ENCODE peak calls at places on chromosomes 16 and 17, in five cellular contexts. A, G, L, X and F are unnamed samples. For H3K4me1, the result is how much of the 10 kb centered on the place peaks cover.

GRCh38 chr16:75195811-75196790 is 10.9 kb downstream of the CTRB2 start:
- DNase-seq in L (no peak), X (no peak), A (no peak), G (no peak), F (no peak)

GRCh38 chr16:54067317-54068065 is 219.1 kb downstream of the IRX3 start:
- DNase-seq in A (no peak), L (no peak), X (no peak), G (no peak), F (no peak)

GRCh38 chr17:2786176-2786881 is 9.9 kb upstream of the RAP1GAP2 start:
- DNase-seq in G (peak), L (peak), A (peak), X (peak), F (peak)

GRCh38 chr16:23511731-23512130 is 1.4 kb upstream of the GGA2 start:
- DNase-seq in G (no peak), L (no peak), A (no peak), X (no peak), F (no peak)

GRCh38 chr17:78442648-78443128 is 64.2 kb downstream of the PGS1 start:
- DNase-seq in X (no peak), G (peak), A (no peak), L (peak), F (no peak)

GRCh38 chr17:16459850-16460550 is 32.0 kb downstream of the LRRC75A start:
- DNase-seq in L (no peak), G (no peak), X (no peak), A (no peak), F (peak)

GRCh38 chr17:77163521-77164280 is 22.9 kb downstream of the SEC14L1 start:
- DNase-seq in L (no peak), G (no peak), A (no peak), X (no peak), F (no peak)

GRCh38 chr17:55743103-55743679 is 7.7 kb upstream of the PCTP start:
- DNase-seq in L (no peak), X (no peak), A (no peak), G (no peak), F (peak)

GRCh38 chr17:50331085-50331791 is 14.7 kb upstream of the XYLT2 start:
- DNase-seq in X (no peak), L (no peak), A (no peak), G (no peak), F (peak)

GRCh38 chr16:59356709-59357108 is 622.6 kb upstream of the GOT2 start:
- DNase-seq in L (no peak), X (no peak), G (no peak), A (no peak), F (no peak)

GRCh38 chr16:51569204-51569911 is 418.3 kb upstream of the SALL1 start:
- DNase-seq in A (no peak), G (no peak), L (no peak), X (no peak), F (peak)

GRCh38 chr17:59026176-59026939 is 80.3 kb downstream of the TRIM37 start:
- DNase-seq in X (no peak), L (no peak), G (no peak), A (no peak), F (no peak)

GRCh38 chr17:60089097-60089844 is 10.6 kb upstream of the HEATR6 start:
- DNase-seq in A (no peak), L (no peak), X (no peak), G (no peak), F (no peak)

GRCh38 chr16:28931801-28932225 is at the start of gene CD19:
- DNase-seq in X (no peak), G (no peak), A (no peak), L (no peak), F (no peak)

GRCh38 chr17:38415250-38416194 is 12.7 kb upstream of the ARHGAP23 start:
- DNase-seq in G (peak), A (no peak), L (no peak), X (no peak), F (peak)

GRCh38 chr16:28528463-28528867 is 10.3 kb downstream of the NUPR1 start:
- DNase-seq in A (peak), L (no peak), X (no peak), G (no peak), F (no peak)

GRCh38 chr17:37608369-37609169 is 649 bp downstream of the SYNRG start:
- DNase-seq in X (no peak), G (no peak), A (no peak), L (no peak), F (no peak)

GRCh38 chr17:68399638-68400403 is 57.5 kb downstream of the WIPI1 start:
- DNase-seq in G (no peak), X (no peak), L (no peak), A (no peak), F (no peak)

GRCh38 chr16:12089492-12090161 is 113.1 kb downstream of the SNX29 start:
- DNase-seq in L (peak), A (peak), X (no peak), G (peak), F (peak)

GRCh38 chr17:82949361-82949760 is 109.5 kb upstream of the ZNF750 start:
- DNase-seq in X (no peak), L (no peak), G (peak), A (no peak), F (no peak)

GRCh38 chr17:78391843-78392242 is 13.4 kb downstream of the PGS1 start:
- DNase-seq in G (no peak), L (no peak), A (no peak), X (no peak), F (peak)

DNA sequence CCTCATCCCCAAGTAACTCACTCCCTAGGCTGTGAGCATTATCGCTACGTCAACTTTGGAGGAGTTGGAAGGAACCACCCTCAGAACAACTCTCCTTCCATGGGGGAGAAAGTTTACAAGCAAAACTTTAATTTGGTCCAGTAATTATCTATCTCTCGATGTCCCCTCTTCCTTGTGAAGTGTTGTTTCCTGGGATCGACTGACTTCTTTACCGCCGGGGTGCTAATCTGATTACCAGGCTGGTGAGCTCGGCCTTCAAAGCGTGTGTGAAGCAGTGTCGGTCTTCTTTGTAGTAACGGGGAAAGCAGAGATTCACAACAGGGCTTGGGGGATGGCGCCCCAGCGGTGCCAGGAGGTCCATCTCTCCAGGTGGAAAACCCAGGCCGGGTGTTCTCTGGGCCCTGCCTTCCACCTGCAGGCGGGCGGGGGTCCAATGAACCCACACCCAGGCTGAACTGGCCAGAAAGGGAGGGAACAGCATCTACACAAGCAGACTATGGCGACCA is 14.5 kb upstream of the FOXF1 start:
- DNase-seq in G (no peak), A (no peak), X (no peak), L (no peak), F (no peak)
- H3K27ac ChIP-seq in G (no peak), A (no peak), X (no peak), L (no peak), F (no peak)

GRCh38 chr17:40307001-40307690 is 1.8 kb upstream of the RARA start:
- DNase-seq in L (no peak), A (peak), G (no peak), X (no peak), F (no peak)

GRCh38 chr17:40309938-40310510 is 1.0 kb downstream of the RARA start:
- DNase-seq in A (peak), L (no peak), G (no peak), X (no peak), F (no peak)

GRCh38 chr17:40310882-40311391 is 2.0 kb downstream of the RARA start:
- DNase-seq in X (no peak), G (peak), A (peak), L (no peak), F (no peak)

GRCh38 chr17:40307691-40308289 is 1.2 kb upstream of the RARA start:
- DNase-seq in G (no peak), L (no peak), X (no peak), A (peak), F (no peak)

DNA sequence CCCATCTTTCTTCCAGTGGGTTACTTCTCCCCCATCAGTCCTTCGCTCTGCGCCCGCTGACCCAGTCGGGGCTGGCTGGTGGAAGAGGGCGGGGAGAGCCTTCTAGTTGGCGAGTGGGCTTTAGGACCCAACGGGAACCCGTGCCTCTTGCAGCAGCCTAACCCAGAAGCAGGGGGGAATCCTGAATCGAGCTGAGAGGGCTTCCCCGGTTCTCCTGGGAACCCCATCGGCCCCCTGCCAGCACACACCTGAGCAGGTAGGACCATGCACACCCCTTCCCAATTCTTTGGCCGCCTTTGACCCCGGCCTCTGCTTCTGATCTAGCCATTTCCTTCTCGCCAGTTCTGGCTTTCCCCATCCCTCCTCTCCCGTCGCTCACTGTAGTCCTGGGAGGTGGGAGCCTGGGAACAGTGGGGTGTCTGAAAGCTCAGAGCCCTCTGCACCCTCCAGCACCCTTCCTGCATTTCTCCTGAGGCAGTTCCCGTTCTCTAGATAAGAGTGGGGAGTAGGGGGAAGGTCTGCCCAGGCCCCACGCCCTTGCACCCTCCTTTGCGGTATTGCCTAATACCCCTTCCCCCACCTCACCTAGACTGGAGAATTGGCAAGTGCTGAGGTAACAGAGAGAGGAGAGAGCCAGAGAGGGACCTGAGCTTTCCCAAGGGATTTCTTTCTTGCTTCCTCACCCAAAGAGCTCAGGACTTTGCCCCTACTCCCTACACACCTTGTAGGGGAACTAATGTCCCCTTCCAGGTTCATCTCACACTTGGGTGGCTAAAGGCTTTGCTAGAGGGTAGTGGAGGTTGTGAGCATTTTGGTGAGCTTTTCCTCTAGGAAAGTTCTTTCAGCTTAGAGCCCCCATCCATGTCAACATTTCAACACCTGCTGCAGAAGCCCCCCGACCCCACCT is at the start of gene RARA:
- DNase-seq in L (no peak), X (no peak), A (peak), G (peak), F (peak)
- H3K4me1 ChIP-seq in L (half or more), X (half or more), A (under half), G (half or more), F (half or more)

GRCh38 chr17:14935139-14935538 is 330.0 kb downstream of the PMP22 start:
- DNase-seq in A (no peak), G (no peak), L (no peak), X (no peak), F (no peak)
- TF ChIP-seq CTCF in A (no peak), G (no peak), L (no peak), X (no peak), F (no peak)

GRCh38 chr17:29722411-29723198 is 99.9 kb upstream of the CORO6 start:
- DNase-seq in G (no peak), L (peak), A (peak), X (no peak), F (no peak)
- H3K27ac ChIP-seq in G (peak), L (peak), A (peak), X (no peak), F (no peak)

GRCh38 chr17:75692976-75693375 is 25.8 kb downstream of the SAP30BP start:
- DNase-seq in A (no peak), L (no peak), X (no peak), G (no peak), F (no peak)
- H3K4me1 ChIP-seq in A (under half), L (half or more), X (half or more), G (half or more), F (half or more)

GRCh38 chr16:69150146-69150865 is 17.9 kb downstream of the UTP4 start:
- DNase-seq in G (no peak), A (peak), L (peak), X (no peak), F (no peak)
- TF ChIP-seq CTCF in G (peak), A (peak), L (peak), X (peak), F (peak)

GRCh38 chr17:21061971-21062526 is 19.2 kb upstream of the USP22 start:
- DNase-seq in G (no peak), X (no peak), L (no peak), A (no peak), F (no peak)
- H3K27ac ChIP-seq in G (no peak), X (no peak), L (no peak), A (no peak), F (no peak)